ENCODE peak calls at places on chromosomes 11 and 22, in six cellular contexts. K is tibial artery, P is upper lobe of right lung, Z is astrocyte of the spinal cord, Y is endothelial cell, D is fibroblast of lung. V is an unnamed sample.

GRCh38 chr11:119942021-119942420 is 195.9 kb downstream of the TRIM29 start:
- DNase-seq in K (no peak), P (no peak), Z (no peak), Y (no peak), D (no peak), V (no peak)

GRCh38 chr11:94933225-94934130 is 39.9 kb downstream of the CWC15 start:
- DNase-seq in K (peak; percentile 72), P (no peak), Z (peak; percentile 96), Y (no peak), D (peak; percentile 98), V (no peak)

GRCh38 chr22:49659924-49660315 is 167.8 kb downstream of the BRD1 start:
- DNase-seq in K (peak; percentile 60), P (peak; percentile 58), Z (no peak), Y (no peak), D (no peak), V (no peak)

GRCh38 chr22:28112548-28113043 is 193.5 kb upstream of the PITPNB start:
- DNase-seq in K (no peak), P (no peak), Z (peak; percentile 44), Y (peak; percentile 16), D (peak; percentile 66), V (no peak)

GRCh38 chr11:100994966-100995365 is 134.6 kb downstream of the PGR start:
- DNase-seq in K (no peak), P (no peak), Z (no peak), Y (no peak), D (peak; percentile 23), V (no peak)

GRCh38 chr11:113035708-113036107 is 74.5 kb downstream of the NCAM1 start:
- DNase-seq in K (no peak), P (no peak), Z (no peak), Y (no peak), D (no peak), V (no peak)

GRCh38 chr11:67674442-67674871 is at the start of gene ALDH3B2:
- DNase-seq in K (no peak), P (peak; percentile 76), Z (no peak), Y (no peak), D (no peak), V (no peak)

GRCh38 chr11:120346233-120346632 is 10.0 kb downstream of the ARHGEF12 start:
- DNase-seq in K (no peak), P (no peak), Z (no peak), Y (no peak), D (no peak), V (no peak)

GRCh38 chr11:130071211-130071712 is 1.6 kb downstream of the APLP2 start:
- DNase-seq in K (no peak), P (no peak), Z (peak; percentile 45), Y (no peak), D (peak; percentile 57), V (no peak)

GRCh38 chr11:16511109-16511806 is 154.9 kb upstream of the SOX6 start:
- DNase-seq in K (no peak), P (no peak), Z (peak; percentile 77), Y (no peak), D (peak; percentile 91), V (no peak)

GRCh38 chr11:77073328-77074001 is 6.7 kb downstream of the CAPN5 start:
- DNase-seq in K (peak; percentile 94), P (peak; percentile 74), Z (peak; percentile 90), Y (no peak), D (peak; percentile 93), V (peak; percentile 93)

GRCh38 chr11:35006389-35007128 is 90.1 kb downstream of the PDHX start:
- DNase-seq in K (no peak), P (no peak), Z (peak; percentile 40), Y (no peak), D (peak; percentile 41), V (no peak)

GRCh38 chr22:19679476-19680099 is 34.7 kb upstream of the SEPTIN5 start:
- DNase-seq in K (no peak), P (peak; percentile 82), Z (no peak), Y (peak; percentile 69), D (no peak), V (peak; percentile 81)

GRCh38 chr11:16912607-16913006 is 101.6 kb downstream of the PLEKHA7 start:
- DNase-seq in K (no peak), P (no peak), Z (no peak), Y (no peak), D (no peak), V (no peak)

GRCh38 chr11:120424970-120425332 is 86.6 kb upstream of the GRIK4 start:
- DNase-seq in K (no peak), P (no peak), Z (no peak), Y (no peak), D (no peak), V (no peak)

GRCh38 chr11:61494341-61495038 is 14.1 kb upstream of the LRRC10B start:
- DNase-seq in K (no peak), P (no peak), Z (no peak), Y (no peak), D (no peak), V (no peak)

GRCh38 chr22:45212306-45212709 is 28.4 kb downstream of the KIAA0930 start:
- DNase-seq in K (peak; percentile 96), P (peak; percentile 81), Z (peak; percentile 93), Y (peak; percentile 17), D (peak; percentile 95), V (peak; percentile 96)

GRCh38 chr11:7512525-7513209 is 1.1 kb upstream of the PPFIBP2 start:
- DNase-seq in K (peak; percentile 94), P (peak; percentile 85), Z (peak; percentile 15), Y (peak; percentile 14), D (no peak), V (no peak)

GRCh38 chr22:28983190-28983589 is 78.4 kb downstream of the C22orf31 start:
- DNase-seq in K (no peak), P (no peak), Z (no peak), Y (no peak), D (no peak), V (no peak)

GRCh38 chr22:37179126-37179470 is 8.9 kb downstream of the C1QTNF6 start:
- DNase-seq in K (no peak), P (peak; percentile 36), Z (no peak), Y (no peak), D (no peak), V (no peak)

GRCh38 chr22:44859641-44860040 is 107.3 kb downstream of the ARHGAP8 start:
- DNase-seq in K (no peak), P (no peak), Z (no peak), Y (no peak), D (no peak), V (peak; percentile 81)

GRCh38 chr11:113396693-113397092 is 9.1 kb downstream of the ANKK1 start:
- DNase-seq in K (no peak), P (no peak), Z (no peak), Y (no peak), D (no peak), V (no peak)

GRCh38 chr11:65366340-65366773 is 11.8 kb downstream of the TIGD3 start:
- DNase-seq in K (no peak), P (no peak), Z (peak; percentile 79), Y (no peak), D (peak; percentile 74), V (no peak)

GRCh38 chr11:116694815-116695590 is 77.8 kb downstream of the BUD13 start:
- DNase-seq in K (peak; percentile 41), P (no peak), Z (no peak), Y (no peak), D (no peak), V (peak; percentile 77)

GRCh38 chr11:46533396-46534110 is 60.3 kb downstream of the AMBRA1 start:
- DNase-seq in K (no peak), P (no peak), Z (no peak), Y (no peak), D (no peak), V (no peak)

GRCh38 chr11:46535688-46536087 is 58.1 kb downstream of the AMBRA1 start:
- DNase-seq in K (no peak), P (no peak), Z (no peak), Y (no peak), D (no peak), V (no peak)

GRCh38 chr11:46534713-46535112 is 59.1 kb downstream of the AMBRA1 start:
- DNase-seq in K (no peak), P (no peak), Z (no peak), Y (no peak), D (no peak), V (no peak)

GRCh38 chr11:46537851-46538295 is 56.0 kb downstream of the AMBRA1 start:
- DNase-seq in K (no peak), P (no peak), Z (peak; percentile 72), Y (peak; percentile 69), D (peak; percentile 63), V (no peak)

GRCh38 chr11:46537121-46537520 is 56.7 kb downstream of the AMBRA1 start:
- DNase-seq in K (no peak), P (no peak), Z (peak; percentile 12), Y (no peak), D (no peak), V (no peak)
- TF ChIP-seq CTCF in K (no peak), P (no peak), Z (peak; percentile 30), Y (no peak), D (peak; percentile 18), V (no peak)

DNA sequence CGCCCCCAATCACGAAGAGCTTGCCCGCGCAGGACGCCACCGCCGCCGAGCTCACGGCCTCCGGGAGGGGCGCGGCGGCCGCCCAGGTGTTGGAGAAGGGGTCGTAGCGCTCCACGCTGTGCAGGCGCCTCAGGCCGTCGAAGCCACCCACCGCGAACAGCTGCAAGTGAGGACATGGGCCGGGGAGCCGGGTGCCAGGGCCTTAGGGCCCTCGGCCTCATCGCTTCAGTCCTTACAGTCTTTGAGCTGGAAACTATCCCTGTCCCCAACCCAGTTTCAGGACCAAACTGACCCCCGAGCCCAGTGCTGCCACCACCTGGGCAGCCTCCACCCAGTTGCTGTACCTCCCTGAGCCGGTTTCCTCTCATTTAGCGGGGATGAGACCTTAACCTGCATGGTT is 7.6 kb downstream of the KLHL35 start:
- DNase-seq in K (no peak), P (no peak), Z (no peak), Y (peak; percentile 66), D (no peak), V (no peak)
- TF ChIP-seq CTCF in K (no peak), P (no peak), Z (peak; percentile 38), Y (peak; percentile 18), D (peak; percentile 9), V (peak; percentile 57)

GRCh38 chr22:32389685-32390084 is 22.4 kb downstream of the RTCB start:
- DNase-seq in K (no peak), P (no peak), Z (peak; percentile 15), Y (peak; percentile 28), D (no peak), V (no peak)
- TF ChIP-seq CTCF in K (no peak), P (peak; percentile 29), Z (peak; percentile 65), Y (peak; percentile 38), D (peak; percentile 35), V (peak; percentile 72)

DNA sequence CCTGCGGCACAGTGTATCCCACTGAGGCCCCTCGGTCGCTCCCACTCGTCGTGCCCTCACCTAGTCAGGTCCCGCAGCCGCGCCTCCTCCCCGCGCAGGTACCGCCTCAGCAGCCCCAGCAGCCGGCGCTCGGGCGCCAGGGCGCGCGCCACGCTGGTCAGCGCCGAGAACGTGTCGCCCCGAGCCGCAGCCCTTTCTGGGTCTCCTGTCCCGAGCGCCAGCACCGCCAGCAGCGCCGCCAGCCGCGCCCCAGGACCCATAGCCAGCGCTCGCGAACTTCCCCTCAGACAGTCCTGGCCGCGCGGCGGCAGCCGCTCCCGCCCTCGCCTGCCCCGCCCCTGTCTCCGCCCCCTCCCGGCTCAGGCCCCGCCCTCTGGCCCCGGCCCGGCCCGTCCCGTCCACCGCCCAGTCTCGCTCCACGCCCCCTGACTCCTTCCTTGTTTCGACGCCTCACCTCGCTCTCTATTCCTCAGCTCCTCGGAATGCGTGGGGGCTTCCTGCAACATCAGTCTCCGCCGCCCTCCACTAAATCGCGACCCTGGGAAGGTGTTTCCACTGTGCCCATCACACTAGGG is at the start of gene P4HA3:
- DNase-seq in K (peak; percentile 81), P (peak; percentile 89), Z (peak; percentile 55), Y (peak; percentile 67), D (peak; percentile 51), V (peak; percentile 89)
- TF ChIP-seq CTCF in K (no peak), P (peak; percentile 6), Z (peak; percentile 15), Y (no peak), D (no peak), V (peak; percentile 69)

V was measured in chondrocyte.